ENCODE peak calls at places on chromosomes 7 and 10, in four cellular contexts. Q is fibroblast of pulmonary artery, K is NCI-H748 treated with DMSO at 0.1 percent for 48 hours, Z is DMS53. A is an unnamed sample.

GRCh38 chr10:45452268-45452667 is 78.3 kb downstream of the ALOX5 start:
- DNase-seq in Z (no peak), K (no peak), Q (no peak), A (no peak)

GRCh38 chr7:124101173-124101768 is 68.4 kb upstream of the TMEM229A start:
- DNase-seq in K (peak; percentile 8), Q (peak; percentile 54), Z (peak; percentile 75), A (no peak)

GRCh38 chr7:82697897-82698296 is 254.3 kb upstream of the CACNA2D1 start:
- DNase-seq in K (no peak), Q (peak; percentile 50), Z (no peak), A (no peak)

GRCh38 chr7:105014725-105015630 is 973 bp downstream of the KMT2E start:
- DNase-seq in Z (peak; percentile 68), K (peak; percentile 58), Q (peak; percentile 46), A (no peak)

GRCh38 chr7:139043823-139044812 is 8.3 kb upstream of the ZC3HAV1L start:
- DNase-seq in Z (peak; percentile 86), Q (no peak), K (peak; percentile 87), A (no peak)

GRCh38 chr7:101890666-101891065 is 73.2 kb downstream of the CUX1 start:
- DNase-seq in K (no peak), Q (no peak), Z (no peak), A (no peak)

GRCh38 chr7:48274662-48275061 is 103.4 kb downstream of the ABCA13 start:
- DNase-seq in Z (no peak), K (no peak), Q (peak; percentile 17), A (peak; percentile 59)

GRCh38 chr10:119022846-119023552 is 6.5 kb upstream of the NANOS1 start:
- DNase-seq in Z (no peak), K (no peak), Q (peak; percentile 46), A (peak; percentile 20)

GRCh38 chr7:8434290-8435002 is 1.0 kb downstream of the NXPH1 start:
- DNase-seq in Z (peak; percentile 88), K (no peak), Q (no peak), A (no peak)

GRCh38 chr10:129328531-129328930 is 138.5 kb upstream of the MGMT start:
- DNase-seq in K (no peak), Z (no peak), Q (peak; percentile 42), A (peak; percentile 11)

GRCh38 chr7:44393238-44394111 is 68.1 kb upstream of the CAMK2B start:
- DNase-seq in K (no peak), Q (no peak), Z (peak; percentile 20), A (no peak)

GRCh38 chr10:26890956-26891355 is 30.2 kb upstream of the ABI1 start:
- DNase-seq in Z (peak; percentile 91), K (peak; percentile 8), Q (peak; percentile 84), A (peak; percentile 81)

GRCh38 chr10:85548038-85548437 is 818.6 kb downstream of the GRID1 start:
- DNase-seq in K (peak; percentile 47), Z (peak; percentile 77), Q (peak; percentile 24), A (peak; percentile 41)

GRCh38 chr7:120951826-120952225 is 1.2 kb downstream of the ING3 start:
- DNase-seq in K (no peak), Z (peak; percentile 37), Q (no peak), A (no peak)

GRCh38 chr7:2864999-2865670 is 21.0 kb upstream of the GNA12 start:
- DNase-seq in K (peak; percentile 39), Z (peak; percentile 67), Q (peak; percentile 80), A (peak; percentile 60)

GRCh38 chr10:58991842-58992241 is 184.6 kb upstream of the PHYHIPL start:
- DNase-seq in Z (no peak), Q (no peak), K (no peak), A (no peak)

GRCh38 chr7:46494026-46494425 is 573.0 kb upstream of the IGFBP3 start:
- DNase-seq in K (no peak), Q (no peak), Z (no peak), A (peak; percentile 16)

GRCh38 chr10:124717911-124718734 is 26.1 kb downstream of the FAM53B start:
- DNase-seq in Q (no peak), Z (no peak), K (no peak), A (no peak)

GRCh38 chr7:45366432-45366831 is 207.7 kb upstream of the ADCY1 start:
- DNase-seq in Z (no peak), K (no peak), Q (no peak), A (no peak)

GRCh38 chr7:78172138-78172887 is 373.7 kb downstream of the PHTF2 start:
- DNase-seq in Z (no peak), K (peak; percentile 71), Q (no peak), A (no peak)

GRCh38 chr10:796233-796632 is 106.8 kb upstream of the DIP2C start:
- DNase-seq in Q (no peak), K (no peak), Z (no peak), A (no peak)

GRCh38 chr7:7177044-7177517 is 5.3 kb upstream of the C1GALT1 start:
- DNase-seq in Q (peak; percentile 83), Z (peak; percentile 95), K (no peak), A (peak; percentile 64)

GRCh38 chr7:33712020-33712414 is 193.3 kb upstream of the BMPER start:
- DNase-seq in Z (no peak), K (no peak), Q (no peak), A (no peak)

GRCh38 chr10:1180071-1180730 is 124.0 kb downstream of the WDR37 start:
- DNase-seq in Z (no peak), Q (no peak), K (no peak), A (no peak)

GRCh38 chr7:2681954-2682799 is 5.8 kb upstream of the AMZ1 start:
- DNase-seq in Q (no peak), Z (no peak), K (no peak), A (no peak)

GRCh38 chr10:72612203-72612826 is 13.6 kb downstream of the MICU1 start:
- DNase-seq in K (peak; percentile 23), Z (peak; percentile 18), Q (peak; percentile 30), A (no peak)

GRCh38 chr10:34758447-34758996 is 56.6 kb downstream of the PARD3 start:
- DNase-seq in Q (peak; percentile 69), Z (peak; percentile 95), K (no peak), A (peak; percentile 87)

GRCh38 chr7:37510043-37510634 is 61.5 kb upstream of the ELMO1 start:
- DNase-seq in Z (peak; percentile 47), Q (peak; percentile 14), K (no peak), A (no peak)

GRCh38 chr7:69756235-69756634 is 158.0 kb downstream of the AUTS2 start:
- DNase-seq in Z (no peak), Q (peak; percentile 83), K (no peak), A (no peak)

GRCh38 chr7:92330835-92331438 is 85.2 kb downstream of the ANKIB1 start:
- DNase-seq in Z (no peak), Q (peak; percentile 2), K (no peak), A (no peak)

GRCh38 chr10:91944880-91945630 is 21.5 kb downstream of the BTAF1 start:
- DNase-seq in K (no peak), Z (no peak), Q (peak; percentile 11), A (peak; percentile 59)

GRCh38 chr10:26274391-26274790 is 57.8 kb downstream of the GAD2 start:
- DNase-seq in K (no peak), Z (no peak), Q (no peak), A (no peak)

GRCh38 chr7:15998617-15999016 is 312.1 kb upstream of the MEOX2 start:
- DNase-seq in Q (no peak), K (no peak), Z (peak; percentile 56), A (no peak)

GRCh38 chr10:123634221-123634620 is 31.9 kb upstream of the GPR26 start:
- DNase-seq in K (no peak), Z (no peak), Q (no peak), A (no peak)

GRCh38 chr10:132611026-132611910 is 73.7 kb downstream of the INPP5A start:
- DNase-seq in Z (no peak), Q (no peak), K (no peak), A (no peak)

A was measured in brain microvascular endothelial cell.